ENCODE peak calls at places on chromosomes 2 and 18, in four cellular contexts. One of them, this sample, is unnamed.

GRCh38 chr2:209472386-209472832 is 48.6 kb downstream of the MAP2 start:
- DNase-seq in HFFc6: peak
- DNase-seq in CD4-positive, alpha-beta T cell: no peak
- DNase-seq in astrocyte of the spinal cord: peak
- DNase-seq in this sample: peak

GRCh38 chr18:26703170-26703933 is 155.0 kb upstream of the KCTD1 start:
- DNase-seq in astrocyte of the spinal cord: no peak
- DNase-seq in CD4-positive, alpha-beta T cell: no peak
- DNase-seq in HFFc6: no peak
- DNase-seq in this sample: no peak

GRCh38 chr2:136022747-136023146 is 37.3 kb upstream of the DARS1 start:
- DNase-seq in astrocyte of the spinal cord: no peak
- DNase-seq in CD4-positive, alpha-beta T cell: no peak
- DNase-seq in HFFc6: no peak
- DNase-seq in this sample: no peak

GRCh38 chr2:183359867-183360266 is 235.6 kb downstream of the NUP35 start:
- DNase-seq in CD4-positive, alpha-beta T cell: no peak
- DNase-seq in HFFc6: no peak
- DNase-seq in astrocyte of the spinal cord: peak
- DNase-seq in this sample: no peak

GRCh38 chr2:211181626-211182025 is 625.2 kb downstream of the CPS1 start:
- DNase-seq in HFFc6: no peak
- DNase-seq in CD4-positive, alpha-beta T cell: no peak
- DNase-seq in astrocyte of the spinal cord: no peak
- DNase-seq in this sample: no peak

GRCh38 chr18:79400091-79400590 is 4.4 kb downstream of the NFATC1 start:
- DNase-seq in astrocyte of the spinal cord: no peak
- DNase-seq in CD4-positive, alpha-beta T cell: peak
- DNase-seq in HFFc6: no peak
- DNase-seq in this sample: no peak

GRCh38 chr2:179486969-179487752 is 222.5 kb upstream of the SESTD1 start:
- DNase-seq in HFFc6: no peak
- DNase-seq in astrocyte of the spinal cord: no peak
- DNase-seq in CD4-positive, alpha-beta T cell: no peak
- DNase-seq in this sample: no peak

GRCh38 chr2:159573846-159574245 is 42.5 kb downstream of the BAZ2B start:
- DNase-seq in astrocyte of the spinal cord: no peak
- DNase-seq in CD4-positive, alpha-beta T cell: no peak
- DNase-seq in HFFc6: no peak
- DNase-seq in this sample: no peak

GRCh38 chr2:33215299-33215698 is 261.1 kb upstream of the RASGRP3 start:
- DNase-seq in HFFc6: peak
- DNase-seq in CD4-positive, alpha-beta T cell: no peak
- DNase-seq in astrocyte of the spinal cord: peak
- DNase-seq in this sample: peak

GRCh38 chr2:120914839-120915521 is 179.3 kb downstream of the GLI2 start:
- DNase-seq in CD4-positive, alpha-beta T cell: no peak
- DNase-seq in astrocyte of the spinal cord: peak
- DNase-seq in HFFc6: peak
- DNase-seq in this sample: no peak

GRCh38 chr2:191521608-191522208 is 156.2 kb upstream of the NABP1 start:
- DNase-seq in HFFc6: peak
- DNase-seq in astrocyte of the spinal cord: peak
- DNase-seq in CD4-positive, alpha-beta T cell: no peak
- DNase-seq in this sample: no peak

GRCh38 chr2:185689906-185690539 is 48.6 kb upstream of the FSIP2 start:
- DNase-seq in astrocyte of the spinal cord: peak
- DNase-seq in CD4-positive, alpha-beta T cell: no peak
- DNase-seq in HFFc6: no peak
- DNase-seq in this sample: no peak

GRCh38 chr2:230202430-230203109 is 17.2 kb downstream of the SP110 start:
- DNase-seq in HFFc6: no peak
- DNase-seq in astrocyte of the spinal cord: no peak
- DNase-seq in CD4-positive, alpha-beta T cell: no peak
- DNase-seq in this sample: no peak

GRCh38 chr2:29878898-29879297 is 42.5 kb downstream of the ALK start:
- DNase-seq in astrocyte of the spinal cord: no peak
- DNase-seq in HFFc6: no peak
- DNase-seq in CD4-positive, alpha-beta T cell: no peak
- DNase-seq in this sample: no peak

GRCh38 chr2:234488913-234489451 is 7.9 kb downstream of the ARL4C start:
- DNase-seq in HFFc6: no peak
- DNase-seq in CD4-positive, alpha-beta T cell: peak
- DNase-seq in astrocyte of the spinal cord: no peak
- DNase-seq in this sample: no peak

GRCh38 chr2:237227190-237227988 is 141.7 kb downstream of the COPS8 start:
- DNase-seq in astrocyte of the spinal cord: peak
- DNase-seq in HFFc6: peak
- DNase-seq in CD4-positive, alpha-beta T cell: no peak
- DNase-seq in this sample: no peak

GRCh38 chr18:78777992-78778391 is 201.6 kb upstream of the SALL3 start:
- DNase-seq in CD4-positive, alpha-beta T cell: no peak
- DNase-seq in astrocyte of the spinal cord: no peak
- DNase-seq in HFFc6: no peak
- DNase-seq in this sample: no peak

GRCh38 chr2:25279091-25279651 is 62.6 kb downstream of the DNMT3A start:
- DNase-seq in CD4-positive, alpha-beta T cell: no peak
- DNase-seq in astrocyte of the spinal cord: no peak
- DNase-seq in HFFc6: no peak
- DNase-seq in this sample: no peak

GRCh38 chr2:178306351-178307073 is 112.2 kb downstream of the OSBPL6 start:
- DNase-seq in astrocyte of the spinal cord: peak
- DNase-seq in CD4-positive, alpha-beta T cell: no peak
- DNase-seq in HFFc6: no peak
- DNase-seq in this sample: no peak

GRCh38 chr2:194304191-194304590 is 1352.8 kb upstream of the SLC39A10 start:
- DNase-seq in astrocyte of the spinal cord: no peak
- DNase-seq in HFFc6: no peak
- DNase-seq in CD4-positive, alpha-beta T cell: no peak
- DNase-seq in this sample: no peak

GRCh38 chr2:128783896-128784295 is 465.2 kb upstream of the HS6ST1 start:
- DNase-seq in HFFc6: no peak
- DNase-seq in CD4-positive, alpha-beta T cell: no peak
- DNase-seq in astrocyte of the spinal cord: no peak
- DNase-seq in this sample: no peak

GRCh38 chr2:240629419-240629967 is 4.2 kb downstream of the GPR35 start:
- DNase-seq in CD4-positive, alpha-beta T cell: no peak
- DNase-seq in astrocyte of the spinal cord: no peak
- DNase-seq in HFFc6: no peak
- DNase-seq in this sample: no peak

GRCh38 chr2:96156926-96157648 is 11.8 kb upstream of the DUSP2 start:
- DNase-seq in HFFc6: no peak
- DNase-seq in CD4-positive, alpha-beta T cell: no peak
- DNase-seq in astrocyte of the spinal cord: no peak
- DNase-seq in this sample: no peak

GRCh38 chr2:120597595-120598193 is 138.0 kb upstream of the GLI2 start:
- DNase-seq in CD4-positive, alpha-beta T cell: no peak
- DNase-seq in astrocyte of the spinal cord: no peak
- DNase-seq in HFFc6: no peak
- DNase-seq in this sample: no peak

GRCh38 chr2:120403676-120404075 is 57.7 kb downstream of the INHBB start:
- DNase-seq in HFFc6: no peak
- DNase-seq in astrocyte of the spinal cord: no peak
- DNase-seq in CD4-positive, alpha-beta T cell: no peak
- DNase-seq in this sample: no peak

GRCh38 chr18:2302628-2303516 is 268.4 kb downstream of the METTL4 start:
- DNase-seq in CD4-positive, alpha-beta T cell: no peak
- DNase-seq in astrocyte of the spinal cord: peak
- DNase-seq in HFFc6: peak
- DNase-seq in this sample: no peak

GRCh38 chr2:219460424-219460926 is 25.8 kb downstream of the SPEG start:
- DNase-seq in CD4-positive, alpha-beta T cell: no peak
- DNase-seq in astrocyte of the spinal cord: peak
- DNase-seq in HFFc6: peak
- DNase-seq in this sample: no peak

GRCh38 chr2:135817946-135818345 is 19.0 kb downstream of the LCT start:
- DNase-seq in HFFc6: no peak
- DNase-seq in CD4-positive, alpha-beta T cell: no peak
- DNase-seq in astrocyte of the spinal cord: no peak
- DNase-seq in this sample: no peak

DNA sequence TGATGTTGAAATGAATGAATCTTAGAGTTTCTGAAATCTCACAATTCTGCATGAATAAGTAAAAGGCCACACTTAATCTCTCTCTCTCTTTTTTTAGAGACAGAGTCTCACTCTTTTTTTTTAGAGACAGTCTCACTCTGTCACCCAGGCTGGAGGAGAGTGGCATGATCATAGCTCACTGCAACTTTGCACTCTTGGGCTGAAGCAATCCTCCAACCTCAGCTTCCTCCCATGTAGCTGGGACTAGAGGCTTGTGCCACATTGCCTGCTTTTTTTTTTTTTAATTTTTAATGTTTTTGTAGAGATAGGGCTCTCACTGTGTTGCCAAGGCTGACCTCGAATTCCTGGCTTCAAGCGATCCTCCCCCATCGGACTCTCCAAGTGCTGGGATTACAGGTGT is 68.9 kb upstream of the THOC1 start:
- DNase-seq in CD4-positive, alpha-beta T cell: no peak
- DNase-seq in HFFc6: no peak
- DNase-seq in astrocyte of the spinal cord: no peak
- DNase-seq in this sample: no peak
- TF ChIP-seq CTCF in CD4-positive, alpha-beta T cell: no peak
- TF ChIP-seq CTCF in HFFc6: no peak
- TF ChIP-seq CTCF in astrocyte of the spinal cord: no peak
- TF ChIP-seq CTCF in this sample: no peak

DNA sequence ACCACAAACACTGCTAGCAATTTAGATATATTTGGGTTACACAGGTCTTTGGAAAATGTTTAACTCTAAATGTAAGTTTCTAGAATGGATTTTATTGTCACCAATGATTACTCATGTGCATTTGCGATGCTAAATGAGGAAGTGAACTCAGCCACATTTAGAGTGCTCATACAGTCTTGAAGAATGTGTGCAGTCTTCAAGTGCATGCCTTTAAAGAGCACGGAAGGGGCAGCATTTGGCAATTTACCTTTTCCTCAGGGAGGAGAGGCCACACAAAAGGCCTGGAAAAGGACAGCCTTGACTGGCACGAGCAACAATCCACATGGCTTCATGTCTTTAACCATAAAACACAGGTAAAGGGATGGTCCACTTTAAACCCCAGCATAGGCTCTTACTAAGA is 78.5 kb upstream of the STK17B start:
- DNase-seq in astrocyte of the spinal cord: no peak
- DNase-seq in CD4-positive, alpha-beta T cell: no peak
- DNase-seq in HFFc6: peak
- DNase-seq in this sample: no peak
- TF ChIP-seq CTCF in astrocyte of the spinal cord: no peak
- TF ChIP-seq CTCF in CD4-positive, alpha-beta T cell: no peak
- TF ChIP-seq CTCF in HFFc6: peak
- TF ChIP-seq CTCF in this sample: no peak

DNA sequence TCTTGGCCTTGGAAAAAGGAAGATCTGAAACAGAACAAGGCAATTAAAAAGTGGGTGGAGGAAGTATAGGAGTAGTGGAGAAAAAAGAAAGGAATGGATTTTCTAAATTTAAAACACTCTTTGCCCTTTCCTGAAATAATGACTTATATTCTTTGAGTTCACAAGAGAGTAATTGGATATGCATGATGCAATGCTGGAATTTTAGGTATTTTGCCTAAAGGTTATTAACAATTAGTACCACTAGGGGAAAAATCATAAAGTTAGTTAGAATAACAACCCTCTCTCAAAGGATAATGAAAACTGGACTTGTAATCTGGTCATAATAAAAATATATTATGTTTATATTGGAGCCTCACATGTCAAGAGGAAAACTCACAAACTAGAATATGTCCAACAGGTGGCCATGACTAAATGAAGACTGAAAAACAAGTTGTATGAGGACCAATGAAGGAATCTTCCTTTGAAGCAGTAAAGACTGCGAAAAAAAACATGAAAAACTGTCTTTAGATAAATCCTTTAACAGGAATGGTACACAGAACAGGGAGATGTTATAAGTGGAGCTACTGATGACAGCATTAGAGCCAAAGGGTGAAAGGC is 281.8 kb downstream of the NCKAP5 start:
- DNase-seq in CD4-positive, alpha-beta T cell: no peak
- DNase-seq in HFFc6: peak
- DNase-seq in astrocyte of the spinal cord: no peak
- DNase-seq in this sample: no peak
- TF ChIP-seq CTCF in CD4-positive, alpha-beta T cell: no peak
- TF ChIP-seq CTCF in HFFc6: peak
- TF ChIP-seq CTCF in astrocyte of the spinal cord: no peak
- TF ChIP-seq CTCF in this sample: no peak

DNA sequence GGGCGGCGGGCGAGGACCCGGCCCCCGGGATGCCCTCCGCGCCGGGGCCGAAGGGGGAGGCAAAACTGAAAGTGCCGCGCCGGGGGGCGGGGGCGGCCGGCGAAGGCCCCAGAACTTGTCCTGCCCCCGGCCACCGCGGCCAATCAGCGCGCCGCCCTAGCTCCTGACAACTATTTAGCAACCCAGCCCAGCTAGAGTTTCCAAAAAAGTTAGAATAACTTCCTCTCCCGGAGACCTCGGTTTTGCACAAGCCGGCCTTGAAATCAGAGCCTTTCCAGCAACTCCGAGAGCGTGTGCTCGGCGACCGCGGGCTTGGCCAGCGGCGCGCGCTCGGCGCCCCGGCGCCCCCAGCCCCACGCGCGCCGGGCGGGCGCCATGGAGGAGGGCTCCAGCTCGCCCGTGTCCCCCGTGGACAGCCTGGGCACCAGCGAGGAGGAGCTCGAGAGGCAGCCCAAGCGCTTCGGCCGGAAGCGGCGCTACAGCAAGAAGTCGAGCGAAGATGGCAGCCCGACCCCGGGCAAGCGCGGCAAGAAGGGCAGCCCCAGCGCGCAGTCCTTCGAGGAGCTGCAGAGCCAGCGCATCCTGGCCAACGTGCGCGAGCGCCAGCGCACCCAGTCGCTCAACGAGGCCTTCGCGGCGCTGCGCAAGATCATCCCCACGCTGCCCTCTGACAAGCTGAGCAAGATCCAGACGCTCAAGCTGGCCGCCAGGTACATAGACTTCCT is at the start of gene TWIST2:
- DNase-seq in astrocyte of the spinal cord: peak
- DNase-seq in HFFc6: peak
- DNase-seq in CD4-positive, alpha-beta T cell: no peak
- DNase-seq in this sample: peak
- TF ChIP-seq CTCF in astrocyte of the spinal cord: peak
- TF ChIP-seq CTCF in HFFc6: peak
- TF ChIP-seq CTCF in CD4-positive, alpha-beta T cell: no peak
- TF ChIP-seq CTCF in this sample: no peak

This sample was measured in AG09319.